ENCODE peak calls at places on chromosomes 16 and 17, in six cellular contexts. P, W, F, R, Z and L are unnamed samples.

GRCh38 chr17:65121916-65122821 is 15.0 kb upstream of the RGS9 start:
- DNase-seq in W (no peak), P (no peak), F (no peak), Z (no peak), R (peak), L (no peak)

GRCh38 chr16:9090101-9090959 is 1.1 kb upstream of the HAPSTR1 start:
- DNase-seq in W (peak), R (no peak), F (no peak), Z (no peak), P (peak), L (no peak)

GRCh38 chr17:43171761-43172487 is 910 bp downstream of the NBR1 start:
- DNase-seq in P (peak), W (no peak), R (no peak), Z (peak), F (peak), L (peak)

GRCh38 chr16:9670058-9670457 is 512.2 kb downstream of the GRIN2A start:
- DNase-seq in Z (no peak), W (no peak), P (no peak), R (no peak), F (no peak), L (no peak)

GRCh38 chr17:7478276-7479138 is 924 bp downstream of the ZBTB4 start:
- DNase-seq in F (no peak), R (no peak), W (peak), P (peak), Z (no peak), L (no peak)

GRCh38 chr17:39744836-39745215 is 7.1 kb downstream of the GRB7 start:
- DNase-seq in W (no peak), P (no peak), R (no peak), Z (no peak), F (no peak), L (no peak)

GRCh38 chr17:80451104-80451775 is 25.2 kb downstream of the NPTX1 start:
- DNase-seq in F (no peak), Z (no peak), P (no peak), W (no peak), R (no peak), L (no peak)

GRCh38 chr16:1723450-1724147 is 17.6 kb downstream of the MAPK8IP3 start:
- DNase-seq in Z (peak), R (no peak), P (peak), W (peak), F (no peak), L (no peak)

GRCh38 chr17:81379523-81379942 is 15.7 kb upstream of the BAHCC1 start:
- DNase-seq in P (peak), W (peak), R (no peak), Z (no peak), F (peak), L (no peak)

GRCh38 chr17:16428098-16428882 is 12.9 kb downstream of the TRPV2 start:
- DNase-seq in Z (peak), R (no peak), P (peak), W (peak), F (no peak), L (no peak)

GRCh38 chr17:17414316-17414937 is 62.4 kb upstream of the MED9 start:
- DNase-seq in W (no peak), R (no peak), Z (no peak), F (no peak), P (no peak), L (no peak)

GRCh38 chr17:57518587-57519118 is 226.4 kb downstream of the CCDC182 start:
- DNase-seq in P (no peak), R (no peak), Z (no peak), W (peak), F (no peak), L (no peak)

GRCh38 chr17:35016369-35016768 is 36.1 kb downstream of the LIG3 start:
- DNase-seq in F (no peak), W (no peak), Z (no peak), R (no peak), P (no peak), L (no peak)

GRCh38 chr17:51056813-51057510 is 63.7 kb downstream of the SPAG9 start:
- DNase-seq in F (peak), R (no peak), P (peak), W (peak), Z (peak), L (no peak)

GRCh38 chr16:27906883-27907282 is 156.6 kb downstream of the GSG1L start:
- DNase-seq in W (peak), R (no peak), P (no peak), F (no peak), Z (no peak), L (no peak)

GRCh38 chr17:65634533-65634932 is 73.1 kb upstream of the AXIN2 start:
- DNase-seq in W (no peak), P (no peak), F (no peak), R (no peak), Z (peak), L (no peak)

GRCh38 chr16:11253009-11253994 is 2.7 kb downstream of the SOCS1 start:
- DNase-seq in Z (no peak), W (no peak), F (no peak), R (no peak), P (peak), L (no peak)

GRCh38 chr17:61470530-61471136 is 18.4 kb downstream of the TBX4 start:
- DNase-seq in F (no peak), P (no peak), Z (no peak), W (no peak), R (no peak), L (no peak)

GRCh38 chr16:55543470-55543869 is 23.0 kb upstream of the CAPNS2 start:
- DNase-seq in F (no peak), P (peak), R (no peak), Z (peak), W (peak), L (no peak)

GRCh38 chr16:6687593-6687992 is 645.1 kb upstream of the RBFOX1 start:
- DNase-seq in Z (no peak), W (no peak), F (no peak), P (peak), R (no peak), L (no peak)

GRCh38 chr17:27504188-27504995 is 48.1 kb downstream of the KSR1 start:
- DNase-seq in Z (peak), F (no peak), R (no peak), P (no peak), W (no peak), L (no peak)

GRCh38 chr17:77645441-77646430 is 312.8 kb upstream of the TNRC6C start:
- DNase-seq in Z (no peak), F (no peak), P (no peak), R (no peak), W (no peak), L (no peak)
- TF ChIP-seq SIN3A in Z (no peak), F (no peak), P (no peak), R (no peak), W (no peak), L (no peak)

DNA sequence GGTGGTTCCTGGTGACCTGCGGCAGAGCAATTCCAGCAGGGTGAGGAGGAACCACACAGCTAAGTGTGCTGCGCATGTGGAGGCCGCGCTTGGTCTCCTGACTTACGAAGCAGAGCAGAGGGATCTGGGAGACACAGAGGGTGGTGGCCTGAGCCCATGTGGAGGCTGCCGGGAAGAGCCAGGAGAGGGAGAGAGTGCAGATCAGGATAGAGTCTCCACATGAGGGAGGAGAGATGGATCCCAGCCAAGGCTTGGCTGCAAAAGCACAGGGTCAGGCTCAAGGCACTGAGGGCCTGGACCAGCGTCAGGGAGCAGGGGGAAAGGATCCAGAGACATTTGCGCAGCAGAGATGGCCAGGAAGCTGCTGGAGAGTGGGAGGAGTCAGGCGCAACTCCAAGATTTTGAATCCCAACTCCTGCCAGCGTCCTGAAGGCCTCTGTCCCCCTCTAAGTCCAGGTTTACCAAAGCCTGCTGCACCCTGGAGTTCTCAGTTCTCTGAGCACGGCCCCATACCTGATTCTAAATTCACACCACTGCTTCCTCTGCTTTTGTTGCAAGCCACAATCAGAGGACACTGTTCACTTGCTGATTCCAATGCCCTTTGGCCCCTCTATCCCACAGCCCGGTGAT is 11.3 kb upstream of the MLLT6 start:
- DNase-seq in P (no peak), R (no peak), W (peak), Z (peak), F (no peak), L (no peak)
- TF ChIP-seq REST in P (no peak), R (no peak), W (no peak), Z (no peak), F (no peak), L (no peak)

DNA sequence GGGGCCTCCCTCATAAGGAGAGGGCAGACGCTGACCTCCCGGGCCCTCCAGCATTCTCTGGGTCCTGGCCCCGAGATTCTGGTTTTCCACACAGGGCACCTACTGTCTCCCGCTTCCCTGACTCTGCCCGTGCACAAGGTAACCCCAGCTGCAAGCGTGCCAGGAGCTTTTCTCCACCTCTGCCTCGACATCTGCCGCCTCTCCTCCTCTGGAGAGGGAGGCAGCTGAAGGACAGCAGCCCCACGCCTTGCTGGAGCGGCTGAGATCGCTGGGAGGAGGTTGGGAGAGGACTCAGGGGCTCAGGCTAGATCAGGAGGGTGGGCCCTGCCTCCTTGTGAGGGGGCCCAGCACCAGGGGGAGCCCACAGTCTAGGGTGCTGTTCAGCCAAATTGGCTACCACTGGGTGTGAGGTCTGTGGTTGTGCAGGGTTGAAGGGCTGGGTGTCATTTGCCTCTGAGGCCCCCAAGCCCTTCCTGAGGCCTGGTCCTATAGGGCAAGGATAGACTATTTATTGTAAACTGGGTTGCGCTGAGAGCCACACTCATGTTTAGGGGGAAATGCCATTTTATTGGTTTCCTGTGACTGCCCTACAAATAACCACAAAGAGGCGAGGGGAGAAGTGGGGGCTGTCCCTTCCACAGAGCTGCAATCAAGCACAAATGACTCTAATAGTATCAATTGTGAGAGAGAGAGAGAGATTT is 3.4 kb upstream of the ZCCHC14 start:
- DNase-seq in R (peak), F (no peak), Z (no peak), P (no peak), W (no peak), L (no peak)
- TF ChIP-seq SIN3A in R (no peak), F (no peak), Z (no peak), P (no peak), W (no peak), L (no peak)

DNA sequence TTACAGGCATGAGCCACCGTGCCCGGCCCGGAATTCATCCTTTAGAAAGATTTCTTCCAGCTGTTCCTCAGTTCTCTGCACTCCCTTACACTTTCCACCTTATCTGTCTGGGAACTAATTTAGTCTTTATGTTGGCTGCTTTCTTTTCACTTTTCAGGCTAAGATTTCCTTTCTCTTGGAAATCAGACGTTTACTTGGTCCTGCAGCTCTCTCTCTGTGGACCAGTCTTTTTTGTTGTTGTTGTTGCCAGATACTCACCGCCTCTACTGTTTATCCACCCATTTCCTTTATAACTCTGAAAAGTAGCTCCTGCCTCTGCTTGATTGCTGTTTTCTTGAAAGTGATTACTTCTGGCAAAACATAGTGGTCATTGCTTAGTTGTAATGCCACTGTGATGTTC is 6.1 kb downstream of the NF1 start:
- DNase-seq in R (no peak), P (no peak), F (no peak), Z (no peak), W (no peak), L (no peak)
- TF ChIP-seq REST in R (no peak), P (no peak), F (no peak), Z (no peak), W (no peak), L (no peak)

GRCh38 chr17:69246726-69247375 is 18.2 kb upstream of the ABCA10 start:
- DNase-seq in W (peak), F (peak), P (peak), R (peak), Z (peak), L (peak)
- TF ChIP-seq SIN3A in W (no peak), F (no peak), P (no peak), R (no peak), Z (no peak), L (no peak)